ENCODE peak calls at places on chromosomes 1 and 21, in six cellular contexts. One of them, this sample, is unnamed.

GRCh38 chr1:206666954-206667353 is 17.8 kb upstream of the MAPKAPK2 start:
- DNase-seq in SK-N-SH: no peak
- DNase-seq in HepG2: no peak
- DNase-seq in HCT116: no peak
- DNase-seq in K562: no peak
- DNase-seq in GM12878: no peak
- DNase-seq in this sample: no peak

GRCh38 chr1:30452170-30452569 is 271.2 kb downstream of the MATN1 start:
- DNase-seq in SK-N-SH: no peak
- DNase-seq in HepG2: no peak
- DNase-seq in GM12878: no peak
- DNase-seq in K562: no peak
- DNase-seq in HCT116: no peak
- DNase-seq in this sample: no peak

GRCh38 chr1:6870086-6870485 is 84.8 kb downstream of the CAMTA1 start:
- DNase-seq in HCT116: no peak
- DNase-seq in K562: no peak
- DNase-seq in GM12878: no peak
- DNase-seq in SK-N-SH: no peak
- DNase-seq in HepG2: no peak
- DNase-seq in this sample: peak; percentile 7

GRCh38 chr1:119613769-119614358 is 34.2 kb downstream of the ZNF697 start:
- DNase-seq in SK-N-SH: peak; percentile 75
- DNase-seq in HCT116: peak; percentile 68
- DNase-seq in GM12878: peak; percentile 43
- DNase-seq in K562: peak; percentile 73
- DNase-seq in HepG2: peak; percentile 78
- DNase-seq in this sample: peak; percentile 52

GRCh38 chr1:181100015-181100905 is 11.8 kb downstream of the IER5 start:
- DNase-seq in K562: no peak
- DNase-seq in HCT116: no peak
- DNase-seq in SK-N-SH: no peak
- DNase-seq in GM12878: no peak
- DNase-seq in HepG2: peak; percentile 28
- DNase-seq in this sample: no peak

GRCh38 chr1:225754940-225755635 is 22.5 kb upstream of the SRP9 start:
- DNase-seq in HCT116: no peak
- DNase-seq in GM12878: no peak
- DNase-seq in K562: no peak
- DNase-seq in SK-N-SH: no peak
- DNase-seq in HepG2: peak; percentile 93
- DNase-seq in this sample: no peak

GRCh38 chr1:30765610-30766434 is 8.2 kb upstream of the LAPTM5 start:
- DNase-seq in K562: no peak
- DNase-seq in HCT116: no peak
- DNase-seq in HepG2: no peak
- DNase-seq in GM12878: no peak
- DNase-seq in SK-N-SH: no peak
- DNase-seq in this sample: no peak

GRCh38 chr1:83897516-83897915 is 101.4 kb downstream of the TTLL7 start:
- DNase-seq in SK-N-SH: no peak
- DNase-seq in HCT116: no peak
- DNase-seq in HepG2: no peak
- DNase-seq in K562: no peak
- DNase-seq in GM12878: no peak
- DNase-seq in this sample: no peak

GRCh38 chr1:29621826-29622435 is 385.6 kb downstream of the PTPRU start:
- DNase-seq in GM12878: no peak
- DNase-seq in HepG2: no peak
- DNase-seq in SK-N-SH: no peak
- DNase-seq in K562: no peak
- DNase-seq in HCT116: no peak
- DNase-seq in this sample: no peak

GRCh38 chr1:33784876-33785275 is 79.0 kb upstream of the HMGB4 start:
- DNase-seq in K562: no peak
- DNase-seq in HCT116: no peak
- DNase-seq in HepG2: no peak
- DNase-seq in SK-N-SH: no peak
- DNase-seq in GM12878: no peak
- DNase-seq in this sample: no peak

GRCh38 chr1:26156285-26157038 is 2.4 kb upstream of the FAM110D start:
- DNase-seq in HCT116: no peak
- DNase-seq in SK-N-SH: peak; percentile 90
- DNase-seq in GM12878: no peak
- DNase-seq in HepG2: no peak
- DNase-seq in K562: peak; percentile 46
- DNase-seq in this sample: no peak

GRCh38 chr1:22263359-22263758 is 120.5 kb upstream of the WNT4 start:
- DNase-seq in HepG2: no peak
- DNase-seq in SK-N-SH: no peak
- DNase-seq in K562: no peak
- DNase-seq in HCT116: no peak
- DNase-seq in GM12878: no peak
- DNase-seq in this sample: no peak

GRCh38 chr1:67355745-67356424 is 48.2 kb downstream of the IL12RB2 start:
- DNase-seq in HepG2: no peak
- DNase-seq in SK-N-SH: no peak
- DNase-seq in HCT116: no peak
- DNase-seq in GM12878: no peak
- DNase-seq in K562: peak; percentile 85
- DNase-seq in this sample: no peak

GRCh38 chr1:72009170-72009569 is 273.2 kb downstream of the NEGR1 start:
- DNase-seq in K562: no peak
- DNase-seq in GM12878: no peak
- DNase-seq in SK-N-SH: no peak
- DNase-seq in HepG2: no peak
- DNase-seq in HCT116: no peak
- DNase-seq in this sample: no peak

GRCh38 chr1:27668808-27669723 is 2.9 kb downstream of the IFI6 start:
- DNase-seq in K562: peak; percentile 83
- DNase-seq in HepG2: no peak
- DNase-seq in GM12878: no peak
- DNase-seq in SK-N-SH: peak; percentile 85
- DNase-seq in HCT116: no peak
- DNase-seq in this sample: peak; percentile 72

GRCh38 chr1:95071539-95071938 is 1.2 kb downstream of the ALG14 start:
- DNase-seq in GM12878: no peak
- DNase-seq in K562: no peak
- DNase-seq in SK-N-SH: no peak
- DNase-seq in HCT116: no peak
- DNase-seq in HepG2: no peak
- DNase-seq in this sample: no peak

GRCh38 chr1:25695066-25695990 is 78.7 kb downstream of the MAN1C1 start:
- DNase-seq in K562: peak; percentile 50
- DNase-seq in SK-N-SH: no peak
- DNase-seq in GM12878: no peak
- DNase-seq in HCT116: no peak
- DNase-seq in HepG2: peak; percentile 66
- DNase-seq in this sample: peak; percentile 60

GRCh38 chr1:59570524-59570923 is 244.2 kb upstream of the HOOK1 start:
- DNase-seq in SK-N-SH: no peak
- DNase-seq in HCT116: no peak
- DNase-seq in HepG2: peak; percentile 18
- DNase-seq in K562: no peak
- DNase-seq in GM12878: no peak
- DNase-seq in this sample: no peak

GRCh38 chr1:42620307-42620706 is 37.9 kb upstream of the PPIH start:
- DNase-seq in SK-N-SH: no peak
- DNase-seq in HCT116: no peak
- DNase-seq in K562: no peak
- DNase-seq in HepG2: peak; percentile 71
- DNase-seq in GM12878: no peak
- DNase-seq in this sample: no peak

GRCh38 chr1:24186993-24187790 is at the start of gene IFNLR1:
- DNase-seq in GM12878: no peak
- DNase-seq in HepG2: peak; percentile 62
- DNase-seq in K562: no peak
- DNase-seq in SK-N-SH: peak; percentile 89
- DNase-seq in HCT116: peak; percentile 58
- DNase-seq in this sample: peak; percentile 77

GRCh38 chr1:207084241-207084640 is 4.4 kb upstream of the C4BPB start:
- DNase-seq in SK-N-SH: no peak
- DNase-seq in HepG2: no peak
- DNase-seq in GM12878: no peak
- DNase-seq in K562: no peak
- DNase-seq in HCT116: no peak
- DNase-seq in this sample: no peak

GRCh38 chr1:3741566-3742438 is 10.4 kb upstream of the CCDC27 start:
- DNase-seq in HepG2: no peak
- DNase-seq in K562: no peak
- DNase-seq in GM12878: no peak
- DNase-seq in HCT116: no peak
- DNase-seq in SK-N-SH: no peak
- DNase-seq in this sample: no peak

GRCh38 chr1:164101802-164102201 is 457.2 kb upstream of the PBX1 start:
- DNase-seq in K562: no peak
- DNase-seq in HCT116: no peak
- DNase-seq in SK-N-SH: no peak
- DNase-seq in HepG2: no peak
- DNase-seq in GM12878: no peak
- DNase-seq in this sample: no peak

GRCh38 chr1:198933506-198933905 is 294.7 kb downstream of the PTPRC start:
- DNase-seq in SK-N-SH: no peak
- DNase-seq in K562: no peak
- DNase-seq in GM12878: no peak
- DNase-seq in HepG2: no peak
- DNase-seq in HCT116: no peak
- DNase-seq in this sample: no peak

GRCh38 chr1:160096491-160097116 is 1.8 kb downstream of the IGSF8 start:
- DNase-seq in SK-N-SH: no peak
- DNase-seq in K562: no peak
- DNase-seq in HCT116: no peak
- DNase-seq in GM12878: no peak
- DNase-seq in HepG2: no peak
- DNase-seq in this sample: no peak

GRCh38 chr1:84573967-84574842 is at the start of gene CTBS:
- DNase-seq in HepG2: peak; percentile 71
- DNase-seq in SK-N-SH: peak; percentile 99
- DNase-seq in GM12878: peak; percentile 45
- DNase-seq in K562: peak; percentile 98
- DNase-seq in HCT116: peak; percentile 53
- DNase-seq in this sample: peak; percentile 87

GRCh38 chr21:36424592-36424991 is 39.4 kb downstream of the CHAF1B start:
- DNase-seq in K562: no peak
- DNase-seq in GM12878: no peak
- DNase-seq in SK-N-SH: no peak
- DNase-seq in HCT116: no peak
- DNase-seq in HepG2: no peak
- DNase-seq in this sample: no peak

GRCh38 chr1:154502066-154502741 is at the start of the genes SHE and TDRD10:
- DNase-seq in K562: no peak
- DNase-seq in HepG2: no peak
- DNase-seq in SK-N-SH: peak; percentile 75
- DNase-seq in HCT116: no peak
- DNase-seq in GM12878: no peak
- DNase-seq in this sample: no peak

DNA sequence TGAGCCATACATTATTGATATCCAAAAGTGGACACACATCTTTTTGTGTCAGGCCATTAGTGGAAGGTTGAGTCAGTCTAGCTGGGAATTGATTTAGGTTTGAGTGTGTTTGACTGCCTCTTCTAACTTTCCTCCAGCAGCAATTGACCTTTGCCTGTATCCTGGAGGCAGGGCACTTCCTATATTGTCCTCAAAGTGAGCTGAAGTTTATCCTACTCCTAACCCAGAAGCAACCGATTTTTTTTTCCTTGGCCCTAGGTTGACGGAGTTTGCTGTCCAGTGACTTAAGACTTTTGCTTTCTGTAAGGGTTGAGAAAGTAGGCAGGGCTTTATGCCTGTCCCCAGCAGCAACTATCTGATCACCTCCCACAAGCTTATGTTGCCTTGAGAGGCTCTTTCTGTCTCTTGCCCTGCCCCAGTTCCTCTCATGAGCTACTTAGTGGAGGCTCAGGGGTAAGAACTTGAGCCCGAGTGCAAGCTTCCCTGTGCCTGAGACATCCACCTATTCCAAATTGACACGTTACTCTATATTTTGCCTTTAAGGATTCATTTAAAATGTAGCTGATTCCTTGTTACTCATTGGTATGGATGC is 30.9 kb downstream of the SLC35F3 start:
- DNase-seq in K562: no peak
- DNase-seq in SK-N-SH: no peak
- DNase-seq in GM12878: no peak
- DNase-seq in HepG2: no peak
- DNase-seq in HCT116: no peak
- DNase-seq in this sample: no peak
- TF ChIP-seq JUND in K562: no peak
- TF ChIP-seq JUND in SK-N-SH: no peak
- TF ChIP-seq JUND in GM12878: no peak
- TF ChIP-seq JUND in HepG2: no peak
- TF ChIP-seq JUND in HCT116: no peak
- TF ChIP-seq JUND in this sample: no peak

DNA sequence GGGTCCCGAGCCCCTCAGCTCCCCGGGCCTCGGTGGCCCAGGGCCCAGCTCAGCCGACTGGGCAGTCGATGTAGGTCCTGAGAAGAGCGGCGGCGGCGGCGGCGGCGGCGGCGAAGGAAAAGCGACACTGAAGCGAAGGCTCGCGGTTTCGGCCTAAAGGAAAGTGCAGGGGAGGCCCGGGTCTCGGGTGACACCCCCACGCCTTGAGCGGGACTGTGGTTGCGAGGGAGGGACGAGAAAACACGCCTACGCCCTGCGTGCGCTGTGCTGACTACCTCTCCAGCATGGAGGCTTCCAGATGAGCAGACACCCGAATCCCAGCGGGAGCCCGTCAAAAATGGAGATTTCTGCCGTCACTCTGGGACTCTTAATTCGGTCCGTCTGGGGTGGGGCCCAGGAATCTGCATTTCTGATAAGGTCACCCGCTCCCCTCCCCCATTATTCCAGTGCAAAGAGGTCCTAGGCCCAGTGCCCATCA is 31.2 kb downstream of the DNTTIP2 start:
- DNase-seq in K562: peak; percentile 66
- DNase-seq in HepG2: peak; percentile 45
- DNase-seq in HCT116: peak; percentile 72
- DNase-seq in GM12878: no peak
- DNase-seq in SK-N-SH: peak; percentile 77
- DNase-seq in this sample: peak; percentile 71
- TF ChIP-seq JUND in K562: peak; percentile 46
- TF ChIP-seq JUND in HepG2: no peak
- TF ChIP-seq JUND in HCT116: no peak
- TF ChIP-seq JUND in GM12878: no peak
- TF ChIP-seq JUND in SK-N-SH: no peak
- TF ChIP-seq JUND in this sample: no peak

GRCh38 chr1:172090511-172090817 is 249.2 kb downstream of the DNM3 start:
- DNase-seq in K562: no peak
- DNase-seq in HCT116: no peak
- DNase-seq in GM12878: no peak
- DNase-seq in HepG2: no peak
- DNase-seq in SK-N-SH: no peak
- DNase-seq in this sample: no peak

GRCh38 chr1:172089768-172090510 is 248.6 kb downstream of the DNM3 start:
- DNase-seq in K562: no peak
- DNase-seq in GM12878: peak; percentile 50
- DNase-seq in HepG2: peak; percentile 1
- DNase-seq in HCT116: peak; percentile 33
- DNase-seq in SK-N-SH: peak; percentile 42
- DNase-seq in this sample: peak; percentile 78

GRCh38 chr1:172095831-172096230 is 254.5 kb downstream of the DNM3 start:
- DNase-seq in GM12878: no peak
- DNase-seq in SK-N-SH: no peak
- DNase-seq in HCT116: no peak
- DNase-seq in K562: no peak
- DNase-seq in HepG2: no peak
- DNase-seq in this sample: no peak
- TF ChIP-seq JUND in GM12878: no peak
- TF ChIP-seq JUND in SK-N-SH: no peak
- TF ChIP-seq JUND in HCT116: no peak
- TF ChIP-seq JUND in K562: no peak
- TF ChIP-seq JUND in HepG2: no peak
- TF ChIP-seq JUND in this sample: no peak

GRCh38 chr21:42526379-42526727 is 12.7 kb downstream of the SLC37A1 start:
- DNase-seq in HCT116: no peak
- DNase-seq in SK-N-SH: no peak
- DNase-seq in HepG2: peak; percentile 75
- DNase-seq in GM12878: no peak
- DNase-seq in K562: no peak
- DNase-seq in this sample: no peak
- TF ChIP-seq JUND in HCT116: no peak
- TF ChIP-seq JUND in SK-N-SH: no peak
- TF ChIP-seq JUND in HepG2: no peak
- TF ChIP-seq JUND in GM12878: no peak
- TF ChIP-seq JUND in K562: no peak
- TF ChIP-seq JUND in this sample: no peak